ENCODE peak calls at places on chromosome 3, in six cellular contexts. B is Calu3; C is stimulated activated effector memory CD8-positive, alpha-beta T cell treated with anti-CD3 and anti-CD28 coated beads, Interleukin-12 subunit alpha, Interleukin-12 subunit beta, amount 100 ng/mL, for 72 hours; V is activated B cell treated with CpG ODN at 0.5 μM for 24 hours; I is fibroblast of the aortic adventitia; T is ELR. Q is an unnamed sample.

GRCh38 chr3:190210608-190211007 is 89.9 kb upstream of the P3H2 start:
- DNase-seq in T (no peak), V (no peak), B (no peak), I (no peak), C (no peak), Q (no peak)

GRCh38 chr3:120798346-120798745 is 55.8 kb downstream of the GTF2E1 start:
- DNase-seq in I (peak; percentile 35), V (no peak), B (no peak), C (no peak), T (peak; percentile 16), Q (no peak)

GRCh38 chr3:12287727-12288465 is 974 bp upstream of the PPARG start:
- DNase-seq in I (peak; percentile 39), C (no peak), B (peak; percentile 63), V (no peak), T (peak; percentile 53), Q (peak; percentile 56)

GRCh38 chr3:31377045-31377642 is 155.6 kb upstream of the STT3B start:
- DNase-seq in B (peak; percentile 69), T (peak; percentile 92), V (no peak), C (no peak), I (peak; percentile 69), Q (no peak)

GRCh38 chr3:194373912-194374311 is 4.4 kb upstream of the LRRC15 start:
- DNase-seq in B (no peak), I (no peak), T (no peak), C (no peak), V (no peak), Q (peak; percentile 64)

GRCh38 chr3:135629696-135630408 is 335.7 kb upstream of the PPP2R3A start:
- DNase-seq in B (no peak), C (no peak), I (no peak), T (no peak), V (no peak), Q (no peak)

GRCh38 chr3:166274996-166275395 is 437.8 kb upstream of the BCHE start:
- DNase-seq in C (no peak), B (no peak), I (peak; percentile 19), V (no peak), T (peak; percentile 47), Q (no peak)

GRCh38 chr3:184361932-184362667 is 590 bp downstream of the POLR2H start:
- DNase-seq in I (no peak), C (peak; percentile 83), B (peak; percentile 79), V (peak; percentile 62), T (peak; percentile 72), Q (peak; percentile 76)

GRCh38 chr3:116770815-116771450 is 61.4 kb downstream of the TUSC7 start:
- DNase-seq in C (peak; percentile 62), T (peak; percentile 82), V (peak; percentile 16), B (peak; percentile 77), I (peak; percentile 78), Q (no peak)

GRCh38 chr3:103410231-103410630 is 975.4 kb downstream of the ZPLD1 start:
- DNase-seq in B (no peak), I (no peak), V (no peak), C (no peak), T (no peak), Q (peak; percentile 56)

GRCh38 chr3:42742688-42743087 is 30.4 kb downstream of the CCDC13 start:
- DNase-seq in I (no peak), T (no peak), V (no peak), B (no peak), C (peak; percentile 36), Q (peak; percentile 16)

GRCh38 chr3:62011667-62012066 is 361.7 kb downstream of the FEZF2 start:
- DNase-seq in B (no peak), C (no peak), V (no peak), T (peak; percentile 15), I (peak; percentile 56), Q (no peak)

GRCh38 chr3:184428561-184429175 is 48.8 kb downstream of the CHRD start:
- DNase-seq in V (no peak), I (peak; percentile 75), T (no peak), C (no peak), B (no peak), Q (no peak)

GRCh38 chr3:13420051-13420816 is at the start of gene NUP210:
- DNase-seq in T (no peak), C (no peak), B (peak; percentile 71), I (no peak), V (peak; percentile 72), Q (peak; percentile 58)